ENCODE peak calls at places on chromosomes 4 and X, in six cellular contexts. O is H9, H is neuronal stem cell, I is IMR-90, M is H1, L is trophoblast cell. N is an unnamed sample.

GRCh38 chrX:75071334-75071733 is 84.7 kb downstream of the ABCB7 start:
- DNase-seq in O (no peak), H (no peak), I (no peak), M (no peak), L (no peak), N (no peak)

GRCh38 chr4:75229783-75230570 is 284.2 kb downstream of the RCHY1 start:
- DNase-seq in O (no peak), H (no peak), I (peak; percentile 7), M (no peak), L (no peak), N (peak; percentile 87)

GRCh38 chrX:23334871-23335599 is 386 bp downstream of the PTCHD1 start:
- DNase-seq in O (peak; percentile 57), H (no peak), I (no peak), M (no peak), L (no peak), N (no peak)

GRCh38 chr4:64271601-64272081 is 137.6 kb downstream of the TECRL start:
- DNase-seq in O (peak; percentile 27), H (no peak), I (no peak), M (no peak), L (no peak), N (no peak)

GRCh38 chr4:6393066-6393465 is 79.3 kb downstream of the PPP2R2C start:
- DNase-seq in O (no peak), H (no peak), I (no peak), M (no peak), L (no peak), N (no peak)

GRCh38 chrX:11632732-11633131 is 33.0 kb downstream of the ARHGAP6 start:
- DNase-seq in O (no peak), H (no peak), I (no peak), M (no peak), L (no peak), N (no peak)

GRCh38 chrX:82764521-82764920 is 743.6 kb upstream of the POU3F4 start:
- DNase-seq in O (no peak), H (no peak), I (no peak), M (no peak), L (no peak), N (no peak)

GRCh38 chrX:71017396-71017939 is 50.7 kb downstream of the SNX12 start:
- DNase-seq in O (no peak), H (no peak), I (peak; percentile 4), M (no peak), L (peak; percentile 53), N (no peak)

GRCh38 chr4:159178147-159178541 is 75.3 kb downstream of the RAPGEF2 start:
- DNase-seq in O (no peak), H (no peak), I (peak; percentile 44), M (no peak), L (peak; percentile 14), N (peak; percentile 44)

GRCh38 chr4:111512081-111512774 is 633.0 kb upstream of the FAM241A start:
- DNase-seq in O (no peak), H (no peak), I (peak; percentile 95), M (no peak), L (peak; percentile 25), N (peak; percentile 87)

GRCh38 chrX:154396948-154397887 is 959 bp upstream of the RPL10 start:
- DNase-seq in O (peak; percentile 63), H (no peak), I (peak; percentile 46), M (no peak), L (peak; percentile 82), N (peak; percentile 79)

GRCh38 chr4:93267747-93268146 is 560.8 kb upstream of the ATOH1 start:
- DNase-seq in O (peak; percentile 41), H (no peak), I (no peak), M (no peak), L (no peak), N (no peak)
- H3K23ac ChIP-seq in O (no peak overlapping the region), H (no peak overlapping the region), I (no peak overlapping the region), M (no peak overlapping the region), L (no peak overlapping the region), N (no peak overlapping the region)

DNA sequence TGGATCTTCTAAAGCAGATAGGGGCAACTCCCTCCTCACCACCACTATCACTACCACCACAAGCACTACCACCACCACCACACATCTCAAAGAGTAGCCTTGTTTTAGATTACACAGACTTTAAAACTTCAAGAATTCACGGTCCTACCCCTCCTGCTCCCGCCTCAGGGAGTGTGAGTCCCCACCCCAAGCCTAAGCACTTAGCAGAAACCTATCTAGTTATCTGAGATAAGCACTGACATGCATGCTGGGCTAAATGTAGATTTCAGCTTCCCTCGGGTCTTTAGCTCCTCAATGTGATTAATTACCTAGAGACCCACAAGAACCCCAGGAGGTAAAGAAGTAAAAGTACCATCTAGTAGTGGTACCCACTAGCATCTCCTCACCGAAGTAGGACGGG is 775 bp downstream of the AMOT start:
- DNase-seq in O (no peak), H (no peak), I (no peak), M (no peak), L (peak; percentile 66), N (no peak)
- H4K91ac ChIP-seq in O (no peak overlapping the region), H (no peak overlapping the region), I (no peak overlapping the region), M (no peak overlapping the region), L (peak overlapping the region; percentile 87), N (no peak overlapping the region)

GRCh38 chrX:19514791-19515614 is at the start of gene MAP3K15:
- DNase-seq in O (peak; percentile 50), H (no peak), I (no peak), M (no peak), L (peak; percentile 48), N (peak; percentile 6)
- H3K18ac ChIP-seq in O (no peak within 1 kb of the TSS), H (peak within 1 kb of the TSS; percentile 64), I (no peak within 1 kb of the TSS), M (no peak within 1 kb of the TSS), L (no peak within 1 kb of the TSS), N (no peak within 1 kb of the TSS)

GRCh38 chr4:8860096-8860891 is 11.3 kb downstream of the HMX1 start:
- DNase-seq in O (no peak), H (no peak), I (no peak), M (no peak), L (no peak), N (peak; percentile 0)
- H3K23ac ChIP-seq in O (no peak overlapping the region), H (peak overlapping the region; percentile 49), I (no peak overlapping the region), M (no peak overlapping the region), L (no peak overlapping the region), N (no peak overlapping the region)